ENCODE peak calls at places on chromosomes 16 and 17, in six cellular contexts. I, P, D, C, F and A are unnamed samples.
A peak's percentile ranks its signal among the peaks of the same experiment; 100 is the strongest.

GRCh38 chr17:8062435-8062806 is 23.6 kb downstream of the ALOX15B start:
- DNase-seq in I (no peak), P (no peak), D (no peak), C (peak; percentile 63), F (no peak), A (peak; percentile 56)

GRCh38 chr16:30724641-30725464 is 23.4 kb upstream of the PHKG2 start:
- DNase-seq in I (peak; percentile 43), P (peak; percentile 70), D (no peak), C (peak; percentile 26), F (no peak), A (no peak)

GRCh38 chr16:78669994-78670393 is 570.5 kb downstream of the WWOX start:
- DNase-seq in I (peak; percentile 77), P (no peak), D (peak; percentile 32), C (peak; percentile 74), F (no peak), A (no peak)

GRCh38 chr17:51128089-51128488 is 7.4 kb upstream of the SPAG9 start:
- DNase-seq in I (no peak), P (no peak), D (no peak), C (no peak), F (no peak), A (no peak)

GRCh38 chr17:9115446-9116265 is 94.3 kb downstream of the NTN1 start:
- DNase-seq in I (peak; percentile 70), P (peak; percentile 64), D (no peak), C (peak; percentile 76), F (no peak), A (peak; percentile 53)

GRCh38 chr16:57284952-57285263 is 436 bp upstream of the PLLP start:
- DNase-seq in I (no peak), P (no peak), D (no peak), C (no peak), F (no peak), A (no peak)

GRCh38 chr17:6752068-6752909 is 3.6 kb upstream of the XAF1 start:
- DNase-seq in I (peak; percentile 56), P (no peak), D (peak; percentile 42), C (peak; percentile 100), F (peak; percentile 98), A (peak; percentile 100)

GRCh38 chr16:85017603-85018002 is 6.3 kb upstream of the ZDHHC7 start:
- DNase-seq in I (no peak), P (no peak), D (no peak), C (no peak), F (no peak), A (no peak)

GRCh38 chr16:24217456-24217855 is 38.7 kb upstream of the CACNG3 start:
- DNase-seq in I (no peak), P (no peak), D (no peak), C (no peak), F (no peak), A (no peak)

GRCh38 chr17:44004077-44004760 is at the start of gene NAGS:
- DNase-seq in I (no peak), P (peak; percentile 63), D (peak; percentile 65), C (peak; percentile 71), F (no peak), A (no peak)

GRCh38 chr17:6648181-6648580 is 3.2 kb downstream of the MED31 start:
- DNase-seq in I (no peak), P (no peak), D (no peak), C (peak; percentile 24), F (no peak), A (peak; percentile 47)

GRCh38 chr16:73068546-73069401 is 20.8 kb upstream of the ZFHX3 start:
- DNase-seq in I (peak; percentile 79), P (peak; percentile 56), D (peak; percentile 81), C (peak; percentile 93), F (peak; percentile 94), A (peak; percentile 98)

GRCh38 chr17:46072998-46073397 is 73.9 kb downstream of the STH start:
- DNase-seq in I (no peak), P (no peak), D (no peak), C (peak; percentile 75), F (peak; percentile 30), A (peak; percentile 84)

GRCh38 chr17:78962345-78962983 is 17.3 kb downstream of the LGALS3BP start:
- DNase-seq in I (no peak), P (peak; percentile 68), D (no peak), C (peak; percentile 58), F (no peak), A (no peak)

GRCh38 chr16:52298769-52299168 is 248.2 kb downstream of the TOX3 start:
- DNase-seq in I (no peak), P (no peak), D (no peak), C (no peak), F (no peak), A (no peak)

GRCh38 chr16:46746821-46747776 is 1.0 kb downstream of the MYLK3 start:
- DNase-seq in I (peak; percentile 43), P (no peak), D (no peak), C (no peak), F (no peak), A (no peak)

GRCh38 chr16:81632392-81633146 is 146.5 kb upstream of the PLCG2 start:
- DNase-seq in I (no peak), P (peak; percentile 47), D (peak; percentile 43), C (peak; percentile 60), F (no peak), A (peak; percentile 82)

GRCh38 chr17:35856603-35857002 is 12.1 kb downstream of the HEATR9 start:
- DNase-seq in I (no peak), P (no peak), D (no peak), C (no peak), F (no peak), A (no peak)

GRCh38 chr17:59244081-59244480 is 23.8 kb downstream of the GDPD1 start:
- DNase-seq in I (no peak), P (no peak), D (no peak), C (no peak), F (no peak), A (no peak)

GRCh38 chr16:85564277-85565051 is 48.7 kb upstream of the GSE1 start:
- DNase-seq in I (no peak), P (peak; percentile 76), D (no peak), C (no peak), F (no peak), A (no peak)

GRCh38 chr16:87317766-87318121 is 552 bp upstream of the C16orf95 start:
- DNase-seq in I (peak; percentile 16), P (peak; percentile 78), D (peak; percentile 60), C (peak; percentile 69), F (peak; percentile 24), A (peak; percentile 67)

GRCh38 chr16:73890524-73891500 is 405.8 kb upstream of the PSMD7 start:
- DNase-seq in I (no peak), P (no peak), D (no peak), C (no peak), F (no peak), A (peak; percentile 3)

GRCh38 chr16:8733849-8734540 is 59.6 kb downstream of the ABAT start:
- DNase-seq in I (no peak), P (no peak), D (no peak), C (no peak), F (no peak), A (no peak)
- H3K4me3 ChIP-seq in I (no peak overlapping the region), P (no peak overlapping the region), D (no peak overlapping the region), C (no peak overlapping the region), F (no peak overlapping the region), A (no peak overlapping the region)

DNA sequence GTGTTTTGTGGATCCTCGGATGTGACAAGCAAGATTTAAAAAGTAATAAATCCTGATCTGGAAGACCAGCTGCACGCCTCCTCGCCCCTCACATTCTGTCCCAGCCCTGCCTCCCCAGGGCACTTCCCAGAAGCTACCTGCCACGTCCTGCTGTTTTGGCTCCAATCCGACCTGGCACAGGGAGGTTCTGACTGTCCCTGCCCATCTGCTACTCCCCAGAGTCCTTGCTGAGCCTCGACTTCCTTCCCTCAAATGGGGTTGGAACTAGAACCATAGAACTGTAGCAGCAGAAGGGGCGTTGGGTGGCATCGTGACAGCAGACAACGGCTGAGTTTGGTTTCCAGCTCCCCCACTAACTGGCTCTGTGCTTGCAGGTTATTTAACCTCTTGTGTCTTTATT is 71.7 kb downstream of the RPH3AL start:
- DNase-seq in I (no peak), P (no peak), D (no peak), C (no peak), F (no peak), A (no peak)
- TF ChIP-seq CTCF in I (no peak), P (no peak), D (no peak), C (no peak), F (no peak), A (no peak)

DNA sequence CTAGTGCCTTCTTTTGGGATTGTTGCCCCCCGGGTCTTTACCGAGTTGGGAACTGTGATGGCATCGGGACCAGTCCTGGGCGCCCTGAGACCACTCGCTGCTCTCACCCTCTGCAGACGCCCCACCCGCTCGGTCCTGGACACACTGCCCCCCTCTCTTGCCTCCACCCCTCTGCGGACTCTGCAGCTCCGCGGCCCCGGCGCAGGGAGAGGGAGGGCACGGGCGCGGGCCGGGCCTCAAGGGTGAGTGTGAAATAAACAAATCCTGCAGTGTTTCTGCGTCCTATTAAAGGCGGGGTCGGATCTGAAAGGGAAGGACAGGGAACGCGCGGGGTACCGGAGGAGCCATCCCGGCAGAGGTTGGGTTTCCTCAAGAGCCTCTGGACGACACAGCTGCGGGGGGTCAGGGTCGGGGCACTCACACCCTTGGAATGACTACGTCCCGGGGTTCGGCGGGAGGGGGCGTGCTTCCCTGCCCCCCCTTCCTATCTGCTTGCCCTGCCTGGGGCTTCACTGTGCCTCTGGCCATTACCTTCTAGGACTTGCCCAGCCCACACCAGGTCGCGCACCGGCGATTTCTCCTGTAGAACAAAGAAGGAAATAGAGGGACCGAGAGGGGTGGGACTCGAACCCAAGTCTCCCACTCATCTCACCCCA is 514 bp upstream of the HSF4 start:
- DNase-seq in I (no peak), P (no peak), D (no peak), C (no peak), F (no peak), A (no peak)
- H3K4me3 ChIP-seq in I (peak overlapping the region; percentile 50), P (no peak overlapping the region), D (no peak overlapping the region), C (no peak overlapping the region), F (peak overlapping the region; percentile 43), A (peak overlapping the region; percentile 32)

GRCh38 chr16:88428616-88429386 is 24.3 kb upstream of the ZFPM1 start:
- DNase-seq in I (no peak), P (no peak), D (no peak), C (no peak), F (no peak), A (no peak)
- TF ChIP-seq CTCF in I (no peak), P (no peak), D (no peak), C (no peak), F (no peak), A (peak; percentile 12)

GRCh38 chr17:3956983-3957382 is 7.3 kb downstream of the ATP2A3 start:
- DNase-seq in I (no peak), P (no peak), D (no peak), C (no peak), F (no peak), A (no peak)

GRCh38 chr17:3955373-3955978 is 8.8 kb downstream of the ATP2A3 start:
- DNase-seq in I (no peak), P (no peak), D (no peak), C (no peak), F (no peak), A (no peak)

GRCh38 chr17:3957735-3958134 is 6.5 kb downstream of the ATP2A3 start:
- DNase-seq in I (no peak), P (no peak), D (no peak), C (no peak), F (no peak), A (no peak)

GRCh38 chr17:3954921-3955320 is 9.3 kb downstream of the ATP2A3 start:
- DNase-seq in I (no peak), P (no peak), D (no peak), C (no peak), F (no peak), A (no peak)

GRCh38 chr17:3956558-3956957 is 7.7 kb downstream of the ATP2A3 start:
- DNase-seq in I (no peak), P (no peak), D (no peak), C (no peak), F (no peak), A (no peak)
- H3K4me3 ChIP-seq in I (no peak overlapping the region), P (no peak overlapping the region), D (no peak overlapping the region), C (no peak overlapping the region), F (no peak overlapping the region), A (no peak overlapping the region)

GRCh38 chr17:82350182-82351030 is 8.6 kb upstream of the TEX19 start:
- DNase-seq in I (no peak), P (no peak), D (no peak), C (no peak), F (no peak), A (no peak)
- TF ChIP-seq CTCF in I (no peak), P (no peak), D (no peak), C (no peak), F (no peak), A (no peak)